ENCODE peak calls at places on chromosomes 4 and X, in six cellular contexts. V is stomach, N is tibial artery, S is transverse colon, H is OCI-LY7, K is PC-3. Z is an unnamed sample.

GRCh38 chr4:144556636-144557035 is 89.3 kb upstream of the HHIP start:
- DNase-seq in S (no peak), N (no peak), H (no peak), K (no peak), V (no peak), Z (peak)

GRCh38 chr4:9745782-9746181 is 35.7 kb upstream of the DRD5 start:
- DNase-seq in H (no peak), V (no peak), K (no peak), S (no peak), N (no peak), Z (no peak)

GRCh38 chr4:38202223-38202622 is 242.0 kb downstream of the PTTG2 start:
- DNase-seq in K (no peak), N (no peak), H (no peak), S (peak), V (no peak), Z (no peak)

GRCh38 chrX:109997786-109998452 is 5.0 kb upstream of the TMEM164 start:
- DNase-seq in V (no peak), S (no peak), K (peak), H (no peak), N (no peak), Z (no peak)

GRCh38 chr4:860561-860960 is 34.6 kb upstream of the CPLX1 start:
- DNase-seq in S (no peak), V (no peak), K (no peak), H (no peak), N (no peak), Z (no peak)

GRCh38 chr4:78602334-78602733 is 50.8 kb downstream of the ANXA3 start:
- DNase-seq in N (no peak), S (no peak), K (no peak), V (no peak), H (no peak), Z (no peak)

GRCh38 chr4:37815591-37815990 is 10.9 kb upstream of the PGM2 start:
- DNase-seq in V (no peak), S (no peak), N (no peak), K (no peak), H (no peak), Z (no peak)

GRCh38 chrX:154696328-154697045 is 43.1 kb upstream of the CTAG2 start:
- DNase-seq in V (no peak), H (no peak), K (peak), S (no peak), N (no peak), Z (no peak)

GRCh38 chr4:61200195-61200990 is at the start of gene ADGRL3:
- DNase-seq in S (no peak), H (no peak), V (no peak), K (no peak), N (peak), Z (no peak)

GRCh38 chr4:139815646-139816601 is 150.3 kb downstream of the MGST2 start:
- DNase-seq in S (peak), H (no peak), V (no peak), N (no peak), K (peak), Z (no peak)

GRCh38 chr4:175271010-175271630 is 353.0 kb downstream of the ADAM29 start:
- DNase-seq in S (no peak), V (no peak), K (peak), N (no peak), H (peak), Z (peak)

GRCh38 chr4:36341936-36342335 is 60.5 kb downstream of the DTHD1 start:
- DNase-seq in K (no peak), S (no peak), V (no peak), H (no peak), N (no peak), Z (no peak)

GRCh38 chrX:21985332-21985777 is 44.8 kb downstream of the SMS start:
- DNase-seq in N (peak), V (peak), K (peak), S (peak), H (peak), Z (peak)
- TF ChIP-seq CTCF in N (peak), V (peak), K (peak), S (peak), H (peak), Z (peak)

GRCh38 chrX:132481449-132481848 is 7.4 kb downstream of the MBNL3 start:
- DNase-seq in N (no peak), V (no peak), K (no peak), S (no peak), H (no peak), Z (no peak)
- H3K4me3 ChIP-seq in N (no peak), V (no peak), K (no peak), S (no peak), H (peak), Z (peak)

GRCh38 chr4:128310266-128310697 is 22.7 kb upstream of the PGRMC2 start:
- DNase-seq in K (no peak), N (no peak), S (peak), H (no peak), V (no peak), Z (no peak)
- TF ChIP-seq CTCF in K (no peak), N (no peak), S (no peak), H (no peak), V (no peak), Z (no peak)

GRCh38 chrX:107204063-107204605 is 2.1 kb downstream of the NUP62CL start:
- DNase-seq in V (no peak), S (peak), N (no peak), H (no peak), K (no peak), Z (no peak)

GRCh38 chrX:107207089-107207488 is 678 bp downstream of the DNAAF6 start:
- DNase-seq in V (no peak), K (no peak), H (no peak), S (no peak), N (no peak), Z (no peak)

GRCh38 chrX:107205770-107206696 is at the start of the genes DNAAF6 and NUP62CL:
- DNase-seq in K (peak), H (peak), N (peak), V (peak), S (peak), Z (peak)

GRCh38 chrX:107207943-107208342 is 1.5 kb downstream of the DNAAF6 start:
- DNase-seq in S (no peak), N (no peak), H (no peak), K (no peak), V (no peak), Z (no peak)

GRCh38 chrX:107206697-107207065 is 270 bp downstream of the DNAAF6 start:
- DNase-seq in S (no peak), K (no peak), V (no peak), H (no peak), N (no peak), Z (no peak)
- H3K4me3 ChIP-seq in S (no peak), K (peak), V (peak), H (peak), N (no peak), Z (peak)

GRCh38 chr4:122827899-122828601 is 1.4 kb downstream of the FGF2 start:
- DNase-seq in N (peak), K (peak), H (peak), S (peak), V (no peak), Z (peak)
- TF ChIP-seq CTCF in N (peak), K (no peak), H (no peak), S (peak), V (no peak), Z (peak)

DNA sequence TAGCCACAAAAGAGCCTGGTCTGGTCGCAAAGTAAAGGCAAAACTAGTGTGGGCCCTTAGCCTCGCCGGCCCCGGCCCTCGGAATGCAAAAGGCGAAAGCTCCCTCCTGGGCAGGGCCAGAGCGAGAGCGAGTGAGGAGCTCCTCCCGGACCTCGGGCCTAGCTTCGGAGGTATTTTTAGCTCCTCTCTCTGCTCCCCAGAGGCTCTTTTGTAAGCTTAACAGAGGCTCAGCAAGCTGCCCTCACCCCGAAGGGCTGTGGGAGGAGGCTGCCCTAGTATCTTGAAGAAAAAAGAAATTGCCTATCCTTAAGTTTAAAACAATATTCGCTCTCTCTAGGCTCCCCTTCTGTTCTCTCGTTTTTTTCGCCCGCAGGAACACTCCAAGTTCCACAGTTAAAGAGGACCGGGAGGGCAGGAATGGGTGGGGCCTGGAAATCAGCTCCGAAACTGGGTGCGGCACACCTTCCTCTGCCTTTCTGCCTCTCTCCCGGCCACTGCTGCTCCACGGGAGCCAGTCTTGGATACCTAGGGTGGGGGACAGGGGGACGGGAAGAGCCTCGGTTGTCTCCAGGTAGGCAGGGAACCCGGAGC is 12.2 kb downstream of the HAND2 start:
- DNase-seq in H (no peak), V (no peak), N (peak), S (peak), K (no peak), Z (no peak)
- H3K4me3 ChIP-seq in H (no peak), V (no peak), N (peak), S (peak), K (no peak), Z (no peak)